ENCODE peak calls at places on chromosome 14, in six cellular contexts. F is psoas muscle; S is activated CD4-positive, alpha-beta T cell treated with anti-CD3 and anti-CD28 coated beads, Interleukin-2, amount 50 U/mL, for 1 hour; B is AG09309; A is activated CD8-positive, alpha-beta memory T cell treated with anti-CD3 and anti-CD28 coated beads, Interleukin-2, amount 50 U/mL, for 4 hours; R is NCI-H2029. I is an unnamed sample.

GRCh38 chr14:84403585-84403984 is 1126.4 kb upstream of the FLRT2 start:
- DNase-seq in F (no peak), R (peak), A (no peak), S (no peak), B (no peak), I (no peak)

GRCh38 chr14:20427231-20428009 is 8.5 kb downstream of the KLHL33 start:
- DNase-seq in S (no peak), R (peak), B (no peak), F (no peak), A (no peak), I (peak)

GRCh38 chr14:20219033-20219432 is 4.5 kb upstream of the OR11H6 start:
- DNase-seq in A (no peak), F (no peak), R (no peak), S (no peak), B (no peak), I (no peak)

GRCh38 chr14:60815371-60815770 is 80.8 kb downstream of the MNAT1 start:
- DNase-seq in B (no peak), S (no peak), R (peak), F (no peak), A (no peak), I (peak)

GRCh38 chr14:105023144-105023543 is 2.3 kb upstream of the CDCA4 start:
- DNase-seq in F (no peak), R (no peak), A (no peak), S (no peak), B (no peak), I (no peak)

GRCh38 chr14:67077914-67078313 is 111.3 kb upstream of the GARIN2 start:
- DNase-seq in F (no peak), R (no peak), B (no peak), A (no peak), S (no peak), I (no peak)

GRCh38 chr14:96962337-96962736 is 165.2 kb downstream of the VRK1 start:
- DNase-seq in R (no peak), S (no peak), B (no peak), F (no peak), A (no peak), I (peak)

GRCh38 chr14:80988742-80989429 is 33.5 kb downstream of the TSHR start:
- DNase-seq in F (no peak), R (no peak), S (no peak), B (no peak), A (no peak), I (no peak)

GRCh38 chr14:96195441-96196081 is 9.1 kb upstream of the BDKRB2 start:
- DNase-seq in F (no peak), A (no peak), S (no peak), R (no peak), B (no peak), I (no peak)

GRCh38 chr14:50532502-50533313 is at the start of gene MAP4K5:
- DNase-seq in A (peak), F (peak), R (peak), S (peak), B (peak), I (peak)

GRCh38 chr14:36605506-36605857 is 23.1 kb upstream of the NKX2-8 start:
- DNase-seq in A (no peak), B (no peak), S (no peak), F (no peak), R (no peak), I (no peak)

GRCh38 chr14:85418716-85419115 is 111.2 kb upstream of the FLRT2 start:
- DNase-seq in S (no peak), R (no peak), B (no peak), F (no peak), A (no peak), I (no peak)

GRCh38 chr14:86799244-86799647 is 1193.7 kb downstream of the GALC start:
- DNase-seq in A (no peak), B (peak), S (no peak), F (no peak), R (no peak), I (no peak)

GRCh38 chr14:80387563-80387981 is 176.3 kb upstream of the DIO2 start:
- DNase-seq in B (no peak), R (no peak), A (no peak), F (peak), S (no peak), I (no peak)

GRCh38 chr14:49754570-49755097 is 13.3 kb upstream of the KLHDC2 start:
- DNase-seq in F (no peak), R (no peak), S (no peak), A (no peak), B (no peak), I (no peak)

GRCh38 chr14:28703482-28703881 is 63.1 kb upstream of the FOXG1 start:
- DNase-seq in S (no peak), R (no peak), B (no peak), A (no peak), F (no peak), I (no peak)

GRCh38 chr14:87632796-87633195 is 360.2 kb downstream of the GALC start:
- DNase-seq in S (no peak), B (no peak), F (no peak), A (no peak), R (no peak), I (no peak)

GRCh38 chr14:37411079-37411735 is 183.8 kb downstream of the FOXA1 start:
- DNase-seq in B (no peak), S (no peak), R (peak), A (no peak), F (no peak), I (no peak)